ENCODE peak calls at places on chromosome 17, in five cellular contexts. U is BE2C, L is GM23248, K is sigmoid colon, B is heart right ventricle. D is an unnamed sample.

GRCh38 chr17:5110816-5111215 is 862 bp downstream of the ZNF232 start:
- DNase-seq in U (no peak), L (no peak), K (no peak), B (no peak), D (no peak)

GRCh38 chr17:49880291-49881053 is 32.6 kb upstream of the TAC4 start:
- DNase-seq in U (peak), L (peak), K (peak), B (peak), D (peak)

GRCh38 chr17:31428111-31428510 is 36.6 kb downstream of the RAB11FIP4 start:
- DNase-seq in U (no peak), L (no peak), K (no peak), B (no peak), D (no peak)

GRCh38 chr17:43878260-43879082 is 28.9 kb downstream of the MPP2 start:
- DNase-seq in U (peak), L (peak), K (peak), B (peak), D (peak)

GRCh38 chr17:59652119-59652518 is 32.4 kb downstream of the CLTC start:
- DNase-seq in U (no peak), L (peak), K (no peak), B (no peak), D (no peak)

GRCh38 chr17:82238562-82239201 is 9.8 kb downstream of the SLC16A3 start:
- DNase-seq in U (peak), L (peak), K (peak), B (peak), D (no peak)

GRCh38 chr17:27438631-27439030 is 17.6 kb upstream of the KSR1 start:
- DNase-seq in U (no peak), L (no peak), K (no peak), B (no peak), D (no peak)

GRCh38 chr17:17042851-17043667 is 802 bp downstream of the MPRIP start:
- DNase-seq in U (no peak), L (peak), K (no peak), B (no peak), D (no peak)

GRCh38 chr17:74361613-74362391 is at the start of gene BTBD17:
- DNase-seq in U (peak), L (peak), K (no peak), B (peak), D (no peak)

GRCh38 chr17:68461122-68461539 is 3.8 kb upstream of the WIPI1 start:
- DNase-seq in U (no peak), L (no peak), K (no peak), B (no peak), D (no peak)

GRCh38 chr17:17352836-17353624 is 49.9 kb downstream of the NT5M start:
- DNase-seq in U (no peak), L (no peak), K (no peak), B (no peak), D (no peak)

GRCh38 chr17:1997146-1997586 is 28.0 kb downstream of the RTN4RL1 start:
- DNase-seq in U (no peak), L (no peak), K (no peak), B (no peak), D (peak)

DNA sequence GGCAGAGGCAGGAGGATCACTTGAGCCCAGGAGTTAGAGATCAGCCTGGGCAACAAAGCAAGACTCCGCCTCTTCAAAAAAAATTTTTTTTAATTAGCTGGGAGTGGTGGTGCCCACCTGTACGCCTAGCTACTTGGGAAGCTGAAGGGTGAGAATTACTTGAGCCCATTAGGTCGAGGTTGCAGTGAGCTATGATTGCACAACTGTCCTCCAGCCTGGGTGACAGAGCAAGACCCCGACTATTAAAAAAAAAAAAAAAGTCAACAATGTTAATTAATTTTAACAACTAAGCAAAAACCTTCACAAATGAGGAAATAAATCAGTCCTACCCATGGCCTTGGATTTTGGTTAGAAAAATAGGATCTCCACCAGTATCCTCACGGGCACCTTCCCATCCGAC is 5.4 kb downstream of the DHX58 start:
- DNase-seq in U (no peak), L (no peak), K (no peak), B (no peak), D (no peak)
- H3K4me3 ChIP-seq in U (peak), L (no peak), K (peak), B (no peak), D (no peak)

GRCh38 chr17:64005734-64006167 is 7.6 kb downstream of the PRR29 start:
- DNase-seq in U (peak), L (peak), K (peak), B (no peak), D (peak)
- H3K4me3 ChIP-seq in U (peak), L (no peak), K (no peak), B (peak), D (no peak)

DNA sequence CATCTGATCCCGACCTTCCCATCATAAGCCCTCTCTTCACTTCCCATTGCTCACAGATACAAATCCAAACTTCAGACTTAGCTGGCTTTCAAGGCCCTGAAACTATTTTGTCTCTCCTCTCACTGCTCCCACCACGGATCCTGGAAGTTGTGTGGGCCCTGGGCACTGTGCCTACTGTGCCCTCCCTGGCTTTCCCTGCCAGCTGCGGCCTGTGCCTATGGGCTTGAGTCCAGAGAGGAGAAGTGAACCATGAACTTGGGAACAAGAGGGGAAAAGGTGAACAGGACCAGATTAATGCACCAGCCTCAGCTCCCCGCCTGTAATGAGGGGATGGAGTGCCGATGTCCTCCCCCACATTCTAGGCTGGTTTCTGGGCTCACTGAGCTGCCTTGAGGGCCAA is 18.9 kb upstream of the KCNJ12 start:
- DNase-seq in U (no peak), L (no peak), K (no peak), B (no peak), D (no peak)
- H3K4me3 ChIP-seq in U (no peak), L (no peak), K (no peak), B (no peak), D (no peak)

DNA sequence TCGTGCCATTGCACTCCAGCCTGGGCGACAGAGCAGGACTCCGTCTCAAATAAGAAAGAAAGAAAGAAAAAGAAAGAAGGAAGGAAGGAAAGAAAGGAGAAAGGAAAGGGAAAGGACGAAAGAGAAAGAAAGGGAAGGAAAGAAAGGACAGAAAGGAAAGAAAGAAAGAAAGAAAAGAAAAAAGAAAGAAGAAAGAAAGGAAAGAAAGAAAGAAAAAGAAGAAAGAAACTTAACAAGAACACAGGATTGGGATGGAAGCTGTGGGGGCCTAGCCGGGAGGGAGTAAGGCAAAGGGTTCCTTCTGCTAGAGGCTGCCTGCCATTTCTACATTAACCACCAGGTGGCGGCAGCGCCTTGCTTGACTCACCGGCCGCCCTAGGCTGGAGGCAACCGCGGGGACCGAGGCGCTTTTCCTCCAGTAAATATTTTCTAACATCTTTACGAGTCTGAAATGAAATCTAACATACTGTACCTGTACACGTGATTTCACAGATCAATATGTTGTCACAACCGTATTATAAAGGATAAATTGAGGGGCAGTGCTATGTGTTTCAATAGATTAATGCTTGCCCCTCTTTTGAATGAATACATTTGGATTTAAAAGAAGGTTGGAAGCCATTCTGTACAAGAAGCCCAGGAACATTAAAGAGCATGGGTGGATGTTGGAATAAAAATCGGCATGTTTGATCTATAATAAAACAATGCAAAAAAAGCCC is 6.1 kb downstream of the GJD3 start:
- DNase-seq in U (peak), L (peak), K (peak), B (peak), D (peak)
- H3K4me3 ChIP-seq in U (peak), L (peak), K (no peak), B (no peak), D (no peak)